ENCODE peak calls at places on chromosomes 5 and 9, in ten cellular contexts. P, H, C, R, N, V, U, S, X and D are unnamed samples.

GRCh38 chr5:164358531-164359259 is 853.3 kb downstream of the MAT2B start:
- DNase-seq in P (no peak), H (no peak), C (no peak), R (no peak), N (peak), V (no peak), U (no peak), S (no peak), X (no peak), D (no peak)

GRCh38 chr5:150497274-150497988 is 10.5 kb upstream of the NDST1 start:
- DNase-seq in P (peak), H (peak), C (no peak), R (no peak), N (peak), V (peak), U (peak), S (no peak), X (peak), D (peak)

GRCh38 chr9:69204869-69205268 is 30.8 kb downstream of the TJP2 start:
- DNase-seq in P (peak), H (no peak), C (no peak), R (no peak), N (peak), V (peak), U (no peak), S (no peak), X (peak), D (peak)

GRCh38 chr9:132488611-132489010 is 78.6 kb downstream of the CFAP77 start:
- DNase-seq in P (no peak), H (no peak), C (no peak), R (no peak), N (no peak), V (no peak), U (no peak), S (no peak), X (no peak), D (no peak)

GRCh38 chr5:111699976-111700375 is 57.0 kb downstream of the NREP start:
- DNase-seq in P (no peak), H (peak), C (no peak), R (no peak), N (no peak), V (no peak), U (no peak), S (no peak), X (peak), D (no peak)

GRCh38 chr5:112149727-112150126 is 269.4 kb downstream of the EPB41L4A start:
- DNase-seq in P (no peak), H (no peak), C (no peak), R (no peak), N (no peak), V (no peak), U (no peak), S (no peak), X (no peak), D (no peak)

GRCh38 chr5:54324651-54325271 is 14.4 kb upstream of the ARL15 start:
- DNase-seq in P (no peak), H (no peak), C (no peak), R (no peak), N (no peak), V (no peak), U (no peak), S (no peak), X (no peak), D (no peak)

GRCh38 chr9:15306068-15306756 is 804 bp downstream of the TTC39B start:
- DNase-seq in P (peak), H (peak), C (no peak), R (peak), N (no peak), V (peak), U (peak), S (peak), X (peak), D (peak)

GRCh38 chr9:23541976-23542375 is 284.1 kb downstream of the ELAVL2 start:
- DNase-seq in P (no peak), H (no peak), C (no peak), R (no peak), N (no peak), V (no peak), U (no peak), S (no peak), X (no peak), D (no peak)

GRCh38 chr9:98943682-98944129 is at the start of gene COL15A1:
- DNase-seq in P (no peak), H (peak), C (no peak), R (no peak), N (no peak), V (no peak), U (no peak), S (no peak), X (no peak), D (no peak)

GRCh38 chr5:160213537-160213936 is 15.8 kb upstream of the FABP6 start:
- DNase-seq in P (peak), H (no peak), C (no peak), R (no peak), N (no peak), V (no peak), U (no peak), S (no peak), X (peak), D (no peak)